ENCODE peak calls at places on chromosome 16, in seven cellular contexts. Y is SHP77 treated with DMSO at 0.1 percent for 48 hours; W is central memory CD4-positive, alpha-beta T cell; V is activated CD4-positive, alpha-beta T cell treated with anti-CD3 and anti-CD28 coated beads, Interleukin-2, amount 50 U/mL, for 1 hour; D is stimulated activated CD4-positive, alpha-beta T cell treated with anti-CD3 and anti-CD28 coated beads, Interleukin-4, amount 100 ng/mL, for 1 hour; M is T-helper 2 cell; O is naive thymus-derived CD8-positive, alpha-beta T cell. N is an unnamed sample.
A peak's percentile ranks its signal among the peaks of the same experiment; 100 is the strongest.

GRCh38 chr16:17026600-17027242 is 444.0 kb downstream of the XYLT1 start:
- DNase-seq in Y (no peak), W (peak; percentile 30), V (no peak), D (peak; percentile 12), M (no peak), O (peak; percentile 57), N (no peak)

GRCh38 chr16:53183442-53183841 is 128.7 kb downstream of the CHD9 start:
- DNase-seq in Y (no peak), W (no peak), V (no peak), D (no peak), M (no peak), O (no peak), N (no peak)

GRCh38 chr16:87490091-87490798 is 2.6 kb downstream of the ZCCHC14 start:
- DNase-seq in Y (no peak), W (peak; percentile 35), V (no peak), D (no peak), M (no peak), O (peak; percentile 63), N (no peak)

GRCh38 chr16:78809535-78809934 is 710.1 kb downstream of the WWOX start:
- DNase-seq in Y (no peak), W (no peak), V (no peak), D (no peak), M (no peak), O (no peak), N (no peak)

GRCh38 chr16:48637039-48637438 is 27.1 kb upstream of the N4BP1 start:
- DNase-seq in Y (no peak), W (no peak), V (no peak), D (no peak), M (no peak), O (no peak), N (no peak)

GRCh38 chr16:22816475-22816874 is 2.5 kb downstream of the HS3ST2 start:
- DNase-seq in Y (no peak), W (no peak), V (no peak), D (no peak), M (no peak), O (no peak), N (no peak)

GRCh38 chr16:52964290-52964689 is 88.4 kb downstream of the CHD9NB start:
- DNase-seq in Y (no peak), W (no peak), V (no peak), D (no peak), M (no peak), O (no peak), N (no peak)

GRCh38 chr16:78317871-78318270 is 218.4 kb downstream of the WWOX start:
- DNase-seq in Y (no peak), W (no peak), V (no peak), D (no peak), M (no peak), O (no peak), N (no peak)

GRCh38 chr16:31072540-31073072 is 1.4 kb downstream of the ZNF668 start:
- DNase-seq in Y (no peak), W (no peak), V (no peak), D (peak; percentile 24), M (no peak), O (peak; percentile 2), N (no peak)

GRCh38 chr16:1503110-1503955 is 10.2 kb downstream of the TELO2 start:
- DNase-seq in Y (no peak), W (no peak), V (no peak), D (no peak), M (no peak), O (no peak), N (no peak)

GRCh38 chr16:68265078-68265925 is 976 bp downstream of the SLC7A6 start:
- DNase-seq in Y (no peak), W (peak; percentile 51), V (peak; percentile 49), D (peak; percentile 47), M (peak; percentile 44), O (no peak), N (no peak)

GRCh38 chr16:83953796-83954576 is 946 bp downstream of the OSGIN1 start:
- DNase-seq in Y (peak; percentile 15), W (no peak), V (no peak), D (peak; percentile 10), M (no peak), O (no peak), N (no peak)

GRCh38 chr16:86088816-86089215 is 189.9 kb downstream of the IRF8 start:
- DNase-seq in Y (no peak), W (no peak), V (no peak), D (no peak), M (no peak), O (no peak), N (no peak)